ENCODE peak calls at places on chromosomes 3 and 15, in four cellular contexts. A is stimulated activated CD8-positive, alpha-beta memory T cell treated with anti-CD3 and anti-CD28 coated beads, Interleukin-12 subunit alpha, Interleukin-12 subunit beta, amount 100 ng/mL, for 4 hours; Y is heart right ventricle; T is omental fat pad. L is an unnamed sample.

GRCh38 chr3:48429416-48430358 is at the start of gene PLXNB1:
- DNase-seq in Y (peak), T (peak), A (peak), L (peak)

GRCh38 chr15:51866751-51867150 is 37.3 kb downstream of the TMOD3 start:
- DNase-seq in A (no peak), T (no peak), Y (no peak), L (no peak)

GRCh38 chr15:65304393-65305143 is at the start of gene RNU5B-1:
- DNase-seq in T (no peak), A (peak), Y (peak), L (peak)

GRCh38 chr3:124064050-124064449 is 72.1 kb upstream of the ROPN1 start:
- DNase-seq in A (no peak), Y (no peak), T (no peak), L (no peak)

GRCh38 chr3:23999012-23999641 is 54.0 kb downstream of the NR1D2 start:
- DNase-seq in T (peak), A (peak), Y (peak), L (peak)

GRCh38 chr3:126713229-126713628 is 9.2 kb downstream of the CHCHD6 start:
- DNase-seq in A (no peak), Y (no peak), T (no peak), L (no peak)

GRCh38 chr3:115785782-115786181 is 162.5 kb downstream of the GAP43 start:
- DNase-seq in T (no peak), A (no peak), Y (no peak), L (no peak)

GRCh38 chr3:38227989-38228388 is 37.6 kb upstream of the SLC22A13 start:
- DNase-seq in Y (no peak), T (no peak), A (no peak), L (no peak)

GRCh38 chr15:99507016-99507731 is 58.6 kb upstream of the MEF2A start:
- DNase-seq in A (no peak), Y (peak), T (no peak), L (peak)

GRCh38 chr3:22007376-22007775 is 256.4 kb upstream of the ZNF385D start:
- DNase-seq in Y (no peak), A (no peak), T (no peak), L (no peak)

GRCh38 chr3:46953265-46954010 is 23.1 kb downstream of the CCDC12 start:
- DNase-seq in T (no peak), Y (no peak), A (no peak), L (no peak)

GRCh38 chr15:64152507-64153387 is 1.2 kb downstream of the SNX22 start:
- DNase-seq in Y (no peak), T (no peak), A (no peak), L (no peak)

GRCh38 chr3:172600644-172601065 is 77.4 kb upstream of the TNFSF10 start:
- DNase-seq in A (no peak), T (no peak), Y (no peak), L (no peak)

GRCh38 chr15:75720297-75720696 is 7.6 kb upstream of the CSPG4 start:
- DNase-seq in A (no peak), T (no peak), Y (no peak), L (no peak)

GRCh38 chr3:16140894-16141285 is 33.6 kb upstream of the GALNT15 start:
- DNase-seq in T (no peak), Y (no peak), A (no peak), L (no peak)

GRCh38 chr15:88908697-88909621 is 4.2 kb downstream of the MFGE8 start:
- DNase-seq in Y (no peak), T (no peak), A (no peak), L (peak)

GRCh38 chr3:175662815-175663214 is 803.7 kb downstream of the NAALADL2 start:
- DNase-seq in Y (no peak), T (no peak), A (no peak), L (no peak)

GRCh38 chr3:42590989-42591756 is 513 bp downstream of the SS18L2 start:
- DNase-seq in Y (peak), A (no peak), T (no peak), L (no peak)

GRCh38 chr3:114556832-114557231 is 263.0 kb downstream of the TIGIT start:
- DNase-seq in T (no peak), Y (no peak), A (no peak), L (no peak)

GRCh38 chr3:136685882-136686281 is 66.3 kb downstream of the STAG1 start:
- DNase-seq in A (no peak), T (no peak), Y (no peak), L (no peak)

GRCh38 chr3:149941946-149942345 is 28.7 kb downstream of the PFN2 start:
- DNase-seq in A (no peak), Y (no peak), T (no peak), L (no peak)

GRCh38 chr3:155219106-155219505 is 74.4 kb downstream of the STRIT1 start:
- DNase-seq in A (no peak), T (no peak), Y (no peak), L (no peak)

GRCh38 chr3:155603302-155603701 is 141.6 kb downstream of the PLCH1 start:
- DNase-seq in Y (no peak), A (no peak), T (no peak), L (peak)